ENCODE peak calls at places on chromosome 3, in seven cellular contexts. I, S, Y, X, J, O and M are unnamed samples.

GRCh38 chr3:152235709-152236298 is 32.9 kb upstream of the MBNL1 start:
- DNase-seq in Y (no peak), O (no peak), J (peak; percentile 69), S (no peak), X (no peak), I (no peak), M (no peak)

GRCh38 chr3:116579843-116580242 is 129.7 kb upstream of the TUSC7 start:
- DNase-seq in I (peak; percentile 61), Y (no peak), X (no peak), J (no peak), S (no peak), O (no peak), M (peak; percentile 0)

GRCh38 chr3:36393563-36393962 is 13.3 kb downstream of the STAC start:
- DNase-seq in S (no peak), Y (no peak), I (no peak), O (no peak), J (no peak), X (peak; percentile 88), M (no peak)

GRCh38 chr3:192887047-192887446 is 30.6 kb downstream of the MB21D2 start:
- DNase-seq in I (no peak), O (no peak), X (no peak), S (no peak), Y (no peak), J (no peak), M (no peak)

GRCh38 chr3:12925648-12926047 is 84.3 kb upstream of the RPL32 start:
- DNase-seq in I (no peak), O (no peak), Y (no peak), J (no peak), X (no peak), S (no peak), M (no peak)

GRCh38 chr3:52798978-52799476 is 4.4 kb downstream of the ITIH3 start:
- DNase-seq in Y (no peak), I (peak; percentile 21), S (no peak), J (peak; percentile 56), X (peak; percentile 13), O (peak; percentile 0), M (no peak)

GRCh38 chr3:26198609-26199008 is 408.7 kb downstream of the OXSM start:
- DNase-seq in I (no peak), Y (no peak), X (no peak), O (no peak), S (no peak), J (no peak), M (no peak)

GRCh38 chr3:40763812-40764211 is 239.1 kb downstream of the ZNF621 start:
- DNase-seq in Y (no peak), X (no peak), S (no peak), I (no peak), O (no peak), J (no peak), M (no peak)

GRCh38 chr3:137008976-137009375 is 51.2 kb downstream of the IL20RB start:
- DNase-seq in Y (no peak), J (no peak), O (no peak), I (no peak), X (no peak), S (no peak), M (no peak)